ENCODE peak calls at places on chromosomes 1 and 21, in eight cellular contexts. One of them, this sample, is unnamed.
A peak's percentile ranks its signal among the peaks of the same experiment; 100 is the strongest.

GRCh38 chr1:3639397-3639911 is 10.4 kb downstream of the WRAP73 start:
- DNase-seq in iPS DF 19.7: no peak
- DNase-seq in endothelial cell: no peak
- DNase-seq in activated CD8-positive, alpha-beta memory T cell treated with anti-CD3 and anti-CD28 coated beads for 4 hours: no peak
- DNase-seq in HFF-Myc: no peak
- DNase-seq in nephron progenitor cell: no peak
- DNase-seq in cardiac muscle cell: no peak
- DNase-seq in stromal cell of bone marrow: no peak
- DNase-seq in this sample: no peak

GRCh38 chr1:15153184-15153841 is at the start of gene TMEM51:
- DNase-seq in HFF-Myc: no peak
- DNase-seq in endothelial cell: peak; percentile 90
- DNase-seq in nephron progenitor cell: peak; percentile 91
- DNase-seq in iPS DF 19.7: no peak
- DNase-seq in cardiac muscle cell: peak; percentile 93
- DNase-seq in activated CD8-positive, alpha-beta memory T cell treated with anti-CD3 and anti-CD28 coated beads for 4 hours: no peak
- DNase-seq in stromal cell of bone marrow: no peak
- DNase-seq in this sample: peak; percentile 92

GRCh38 chr1:15220024-15220392 is 27.0 kb upstream of the FHAD1 start:
- DNase-seq in stromal cell of bone marrow: no peak
- DNase-seq in activated CD8-positive, alpha-beta memory T cell treated with anti-CD3 and anti-CD28 coated beads for 4 hours: no peak
- DNase-seq in cardiac muscle cell: no peak
- DNase-seq in endothelial cell: no peak
- DNase-seq in iPS DF 19.7: no peak
- DNase-seq in nephron progenitor cell: no peak
- DNase-seq in HFF-Myc: no peak
- DNase-seq in this sample: no peak

GRCh38 chr1:2193514-2194251 is 889 bp downstream of the FAAP20 start:
- DNase-seq in nephron progenitor cell: no peak
- DNase-seq in iPS DF 19.7: no peak
- DNase-seq in endothelial cell: no peak
- DNase-seq in HFF-Myc: no peak
- DNase-seq in stromal cell of bone marrow: no peak
- DNase-seq in cardiac muscle cell: no peak
- DNase-seq in activated CD8-positive, alpha-beta memory T cell treated with anti-CD3 and anti-CD28 coated beads for 4 hours: no peak
- DNase-seq in this sample: no peak

GRCh38 chr1:185561629-185562028 is 172.6 kb upstream of the HMCN1 start:
- DNase-seq in stromal cell of bone marrow: no peak
- DNase-seq in endothelial cell: no peak
- DNase-seq in HFF-Myc: no peak
- DNase-seq in activated CD8-positive, alpha-beta memory T cell treated with anti-CD3 and anti-CD28 coated beads for 4 hours: no peak
- DNase-seq in cardiac muscle cell: no peak
- DNase-seq in iPS DF 19.7: no peak
- DNase-seq in nephron progenitor cell: no peak
- DNase-seq in this sample: no peak

GRCh38 chr1:7172804-7173203 is 387.6 kb downstream of the CAMTA1 start:
- DNase-seq in cardiac muscle cell: no peak
- DNase-seq in nephron progenitor cell: peak; percentile 46
- DNase-seq in HFF-Myc: no peak
- DNase-seq in endothelial cell: no peak
- DNase-seq in stromal cell of bone marrow: no peak
- DNase-seq in activated CD8-positive, alpha-beta memory T cell treated with anti-CD3 and anti-CD28 coated beads for 4 hours: no peak
- DNase-seq in iPS DF 19.7: no peak
- DNase-seq in this sample: no peak

GRCh38 chr1:63651110-63651776 is 58.0 kb downstream of the PGM1 start:
- DNase-seq in HFF-Myc: no peak
- DNase-seq in nephron progenitor cell: no peak
- DNase-seq in stromal cell of bone marrow: no peak
- DNase-seq in iPS DF 19.7: no peak
- DNase-seq in cardiac muscle cell: peak; percentile 54
- DNase-seq in endothelial cell: no peak
- DNase-seq in activated CD8-positive, alpha-beta memory T cell treated with anti-CD3 and anti-CD28 coated beads for 4 hours: no peak
- DNase-seq in this sample: no peak

GRCh38 chr1:107139833-107140702 is 771 bp upstream of the NTNG1 start:
- DNase-seq in iPS DF 19.7: peak; percentile 72
- DNase-seq in activated CD8-positive, alpha-beta memory T cell treated with anti-CD3 and anti-CD28 coated beads for 4 hours: no peak
- DNase-seq in stromal cell of bone marrow: peak; percentile 57
- DNase-seq in endothelial cell: peak; percentile 55
- DNase-seq in nephron progenitor cell: peak; percentile 56
- DNase-seq in cardiac muscle cell: peak; percentile 53
- DNase-seq in HFF-Myc: no peak
- DNase-seq in this sample: peak; percentile 65

GRCh38 chr1:204296431-204296988 is 63.2 kb downstream of the PLEKHA6 start:
- DNase-seq in iPS DF 19.7: no peak
- DNase-seq in endothelial cell: no peak
- DNase-seq in nephron progenitor cell: peak; percentile 35
- DNase-seq in HFF-Myc: no peak
- DNase-seq in activated CD8-positive, alpha-beta memory T cell treated with anti-CD3 and anti-CD28 coated beads for 4 hours: no peak
- DNase-seq in cardiac muscle cell: peak; percentile 83
- DNase-seq in stromal cell of bone marrow: peak; percentile 36
- DNase-seq in this sample: no peak

GRCh38 chr1:115452600-115453329 is 114.7 kb upstream of the NGF start:
- DNase-seq in activated CD8-positive, alpha-beta memory T cell treated with anti-CD3 and anti-CD28 coated beads for 4 hours: no peak
- DNase-seq in endothelial cell: no peak
- DNase-seq in nephron progenitor cell: no peak
- DNase-seq in HFF-Myc: no peak
- DNase-seq in stromal cell of bone marrow: no peak
- DNase-seq in iPS DF 19.7: no peak
- DNase-seq in cardiac muscle cell: no peak
- DNase-seq in this sample: no peak

GRCh38 chr1:245001252-245001651 is 136.9 kb upstream of the HNRNPU start:
- DNase-seq in cardiac muscle cell: no peak
- DNase-seq in stromal cell of bone marrow: no peak
- DNase-seq in activated CD8-positive, alpha-beta memory T cell treated with anti-CD3 and anti-CD28 coated beads for 4 hours: no peak
- DNase-seq in iPS DF 19.7: no peak
- DNase-seq in nephron progenitor cell: no peak
- DNase-seq in endothelial cell: no peak
- DNase-seq in HFF-Myc: no peak
- DNase-seq in this sample: no peak

GRCh38 chr1:111948209-111949131 is 41.0 kb downstream of the KCND3 start:
- DNase-seq in activated CD8-positive, alpha-beta memory T cell treated with anti-CD3 and anti-CD28 coated beads for 4 hours: no peak
- DNase-seq in cardiac muscle cell: no peak
- DNase-seq in endothelial cell: no peak
- DNase-seq in iPS DF 19.7: no peak
- DNase-seq in stromal cell of bone marrow: peak; percentile 50
- DNase-seq in nephron progenitor cell: peak; percentile 17
- DNase-seq in HFF-Myc: no peak
- DNase-seq in this sample: peak; percentile 54

GRCh38 chr1:21651214-21652042 is 17.7 kb downstream of the RAP1GAP start:
- DNase-seq in endothelial cell: no peak
- DNase-seq in nephron progenitor cell: peak; percentile 73
- DNase-seq in iPS DF 19.7: no peak
- DNase-seq in HFF-Myc: no peak
- DNase-seq in cardiac muscle cell: peak; percentile 73
- DNase-seq in stromal cell of bone marrow: no peak
- DNase-seq in activated CD8-positive, alpha-beta memory T cell treated with anti-CD3 and anti-CD28 coated beads for 4 hours: no peak
- DNase-seq in this sample: peak; percentile 96

GRCh38 chr1:184399192-184399847 is 12.5 kb downstream of the C1orf21 start:
- DNase-seq in nephron progenitor cell: no peak
- DNase-seq in cardiac muscle cell: no peak
- DNase-seq in HFF-Myc: no peak
- DNase-seq in iPS DF 19.7: no peak
- DNase-seq in stromal cell of bone marrow: no peak
- DNase-seq in endothelial cell: no peak
- DNase-seq in activated CD8-positive, alpha-beta memory T cell treated with anti-CD3 and anti-CD28 coated beads for 4 hours: no peak
- DNase-seq in this sample: no peak

GRCh38 chr1:180571832-180572636 is 13.3 kb downstream of the OVAAL start:
- DNase-seq in nephron progenitor cell: no peak
- DNase-seq in activated CD8-positive, alpha-beta memory T cell treated with anti-CD3 and anti-CD28 coated beads for 4 hours: no peak
- DNase-seq in HFF-Myc: no peak
- DNase-seq in cardiac muscle cell: no peak
- DNase-seq in iPS DF 19.7: no peak
- DNase-seq in endothelial cell: no peak
- DNase-seq in stromal cell of bone marrow: no peak
- DNase-seq in this sample: no peak

GRCh38 chr1:2088434-2088833 is 38.2 kb downstream of the PRKCZ start:
- DNase-seq in stromal cell of bone marrow: no peak
- DNase-seq in activated CD8-positive, alpha-beta memory T cell treated with anti-CD3 and anti-CD28 coated beads for 4 hours: no peak
- DNase-seq in cardiac muscle cell: no peak
- DNase-seq in HFF-Myc: no peak
- DNase-seq in iPS DF 19.7: no peak
- DNase-seq in endothelial cell: no peak
- DNase-seq in nephron progenitor cell: no peak
- DNase-seq in this sample: no peak

GRCh38 chr1:55702064-55702463 is 486.9 kb upstream of the USP24 start:
- DNase-seq in activated CD8-positive, alpha-beta memory T cell treated with anti-CD3 and anti-CD28 coated beads for 4 hours: no peak
- DNase-seq in cardiac muscle cell: peak; percentile 21
- DNase-seq in stromal cell of bone marrow: no peak
- DNase-seq in iPS DF 19.7: peak; percentile 15
- DNase-seq in HFF-Myc: no peak
- DNase-seq in endothelial cell: peak; percentile 46
- DNase-seq in nephron progenitor cell: no peak
- DNase-seq in this sample: peak; percentile 25

GRCh38 chr21:28993293-28993629 is 584 bp upstream of the LTN1 start:
- DNase-seq in iPS DF 19.7: no peak
- DNase-seq in activated CD8-positive, alpha-beta memory T cell treated with anti-CD3 and anti-CD28 coated beads for 4 hours: no peak
- DNase-seq in cardiac muscle cell: no peak
- DNase-seq in stromal cell of bone marrow: no peak
- DNase-seq in HFF-Myc: no peak
- DNase-seq in nephron progenitor cell: no peak
- DNase-seq in endothelial cell: no peak
- DNase-seq in this sample: peak; percentile 15

GRCh38 chr1:19066248-19066873 is 109.9 kb upstream of the IFFO2 start:
- DNase-seq in nephron progenitor cell: no peak
- DNase-seq in endothelial cell: no peak
- DNase-seq in activated CD8-positive, alpha-beta memory T cell treated with anti-CD3 and anti-CD28 coated beads for 4 hours: no peak
- DNase-seq in cardiac muscle cell: peak; percentile 49
- DNase-seq in stromal cell of bone marrow: no peak
- DNase-seq in HFF-Myc: no peak
- DNase-seq in iPS DF 19.7: no peak
- DNase-seq in this sample: no peak

GRCh38 chr1:84780000-84780716 is 89.9 kb upstream of the SSX2IP start:
- DNase-seq in nephron progenitor cell: no peak
- DNase-seq in endothelial cell: no peak
- DNase-seq in stromal cell of bone marrow: peak; percentile 59
- DNase-seq in iPS DF 19.7: no peak
- DNase-seq in HFF-Myc: no peak
- DNase-seq in activated CD8-positive, alpha-beta memory T cell treated with anti-CD3 and anti-CD28 coated beads for 4 hours: no peak
- DNase-seq in cardiac muscle cell: no peak
- DNase-seq in this sample: no peak

GRCh38 chr1:220991959-220992704 is 112.9 kb downstream of the HLX start:
- DNase-seq in stromal cell of bone marrow: no peak
- DNase-seq in iPS DF 19.7: no peak
- DNase-seq in endothelial cell: no peak
- DNase-seq in activated CD8-positive, alpha-beta memory T cell treated with anti-CD3 and anti-CD28 coated beads for 4 hours: no peak
- DNase-seq in cardiac muscle cell: no peak
- DNase-seq in nephron progenitor cell: no peak
- DNase-seq in HFF-Myc: no peak
- DNase-seq in this sample: peak; percentile 14

GRCh38 chr1:219898375-219898774 is 30.0 kb downstream of the SLC30A10 start:
- DNase-seq in stromal cell of bone marrow: no peak
- DNase-seq in cardiac muscle cell: no peak
- DNase-seq in iPS DF 19.7: no peak
- DNase-seq in activated CD8-positive, alpha-beta memory T cell treated with anti-CD3 and anti-CD28 coated beads for 4 hours: no peak
- DNase-seq in endothelial cell: no peak
- DNase-seq in HFF-Myc: no peak
- DNase-seq in nephron progenitor cell: no peak
- DNase-seq in this sample: no peak

GRCh38 chr1:47712596-47713299 is 274.9 kb downstream of the FOXD2 start:
- DNase-seq in stromal cell of bone marrow: no peak
- DNase-seq in iPS DF 19.7: no peak
- DNase-seq in activated CD8-positive, alpha-beta memory T cell treated with anti-CD3 and anti-CD28 coated beads for 4 hours: no peak
- DNase-seq in endothelial cell: no peak
- DNase-seq in HFF-Myc: no peak
- DNase-seq in cardiac muscle cell: no peak
- DNase-seq in nephron progenitor cell: no peak
- DNase-seq in this sample: no peak

GRCh38 chr21:44836666-44837471 is 19.0 kb upstream of the SUMO3 start:
- DNase-seq in nephron progenitor cell: no peak
- DNase-seq in endothelial cell: no peak
- DNase-seq in activated CD8-positive, alpha-beta memory T cell treated with anti-CD3 and anti-CD28 coated beads for 4 hours: no peak
- DNase-seq in HFF-Myc: no peak
- DNase-seq in cardiac muscle cell: peak; percentile 41
- DNase-seq in stromal cell of bone marrow: no peak
- DNase-seq in iPS DF 19.7: no peak
- DNase-seq in this sample: no peak

GRCh38 chr1:27652505-27652904 is 17.5 kb upstream of the FGR start:
- DNase-seq in HFF-Myc: no peak
- DNase-seq in activated CD8-positive, alpha-beta memory T cell treated with anti-CD3 and anti-CD28 coated beads for 4 hours: no peak
- DNase-seq in iPS DF 19.7: no peak
- DNase-seq in cardiac muscle cell: no peak
- DNase-seq in nephron progenitor cell: no peak
- DNase-seq in endothelial cell: no peak
- DNase-seq in stromal cell of bone marrow: no peak
- DNase-seq in this sample: no peak

GRCh38 chr1:180854001-180854400 is 58.7 kb upstream of the KIAA1614 start:
- DNase-seq in iPS DF 19.7: no peak
- DNase-seq in HFF-Myc: no peak
- DNase-seq in nephron progenitor cell: no peak
- DNase-seq in stromal cell of bone marrow: no peak
- DNase-seq in activated CD8-positive, alpha-beta memory T cell treated with anti-CD3 and anti-CD28 coated beads for 4 hours: no peak
- DNase-seq in cardiac muscle cell: no peak
- DNase-seq in endothelial cell: no peak
- DNase-seq in this sample: no peak

GRCh38 chr1:201346337-201346939 is 31.0 kb downstream of the TNNT2 start:
- DNase-seq in activated CD8-positive, alpha-beta memory T cell treated with anti-CD3 and anti-CD28 coated beads for 4 hours: no peak
- DNase-seq in endothelial cell: peak; percentile 69
- DNase-seq in iPS DF 19.7: peak; percentile 47
- DNase-seq in nephron progenitor cell: peak; percentile 60
- DNase-seq in stromal cell of bone marrow: peak; percentile 16
- DNase-seq in cardiac muscle cell: peak; percentile 86
- DNase-seq in HFF-Myc: no peak
- DNase-seq in this sample: peak; percentile 61

GRCh38 chr1:1011388-1011949 is 1.8 kb upstream of the ISG15 start:
- DNase-seq in endothelial cell: no peak
- DNase-seq in iPS DF 19.7: no peak
- DNase-seq in activated CD8-positive, alpha-beta memory T cell treated with anti-CD3 and anti-CD28 coated beads for 4 hours: no peak
- DNase-seq in HFF-Myc: no peak
- DNase-seq in nephron progenitor cell: no peak
- DNase-seq in stromal cell of bone marrow: no peak
- DNase-seq in cardiac muscle cell: no peak
- DNase-seq in this sample: no peak

This sample was measured in SK-N-SH.